ENCODE peak calls at places on chromosomes 11 and 22, in six cellular contexts. P is T1000; H is germinal center; S is GDM1; L is stimulated activated CD4-positive, alpha-beta T cell treated with anti-CD3 and anti-CD28 coated beads, Interleukin-2, amount 100 ng/mL, for 24 hours; B is WTC11. Q is an unnamed sample.

GRCh38 chr11:110430267-110431211 is 791 bp downstream of the FDX1 start:
- DNase-seq in P (no peak), B (no peak), S (no peak), L (no peak), H (peak; percentile 67), Q (peak; percentile 38)

GRCh38 chr22:49608228-49608627 is 219.4 kb downstream of the BRD1 start:
- DNase-seq in S (no peak), H (no peak), P (no peak), L (no peak), B (no peak), Q (no peak)

GRCh38 chr11:25734592-25735211 is 597.2 kb upstream of the ANO3 start:
- DNase-seq in L (no peak), H (no peak), S (no peak), P (no peak), B (no peak), Q (no peak)

GRCh38 chr22:44179989-44180705 is 578 bp upstream of the PARVG start:
- DNase-seq in H (no peak), P (no peak), B (no peak), L (no peak), S (no peak), Q (no peak)

GRCh38 chr11:102933627-102934026 is 21.9 kb downstream of the MMP13 start:
- DNase-seq in S (no peak), L (no peak), B (no peak), P (no peak), H (no peak), Q (no peak)

GRCh38 chr11:75200051-75200450 is 40.5 kb upstream of the TPBGL start:
- DNase-seq in P (no peak), B (no peak), H (no peak), S (no peak), L (no peak), Q (no peak)

GRCh38 chr11:14927146-14927545 is 35.1 kb upstream of the CYP2R1 start:
- DNase-seq in P (no peak), L (no peak), B (no peak), S (no peak), H (no peak), Q (no peak)

GRCh38 chr11:122439911-122440782 is 215.4 kb upstream of the UBASH3B start:
- DNase-seq in L (no peak), P (no peak), B (peak; percentile 75), H (no peak), S (no peak), Q (no peak)

GRCh38 chr22:24752091-24752623 is 22.4 kb downstream of the PIWIL3 start:
- DNase-seq in L (no peak), S (no peak), P (no peak), B (no peak), H (no peak), Q (no peak)

GRCh38 chr22:24181088-24181995 is at the start of gene SUSD2:
- DNase-seq in B (peak; percentile 44), L (no peak), P (no peak), S (no peak), H (no peak), Q (no peak)

GRCh38 chr11:23473782-23474181 is 613.5 kb upstream of the CCDC179 start:
- DNase-seq in P (no peak), B (no peak), H (no peak), L (no peak), S (no peak), Q (no peak)

GRCh38 chr11:8863838-8864237 is 47.2 kb upstream of the AKIP1 start:
- DNase-seq in L (no peak), B (no peak), H (no peak), S (no peak), P (peak; percentile 8), Q (no peak)

GRCh38 chr11:68870470-68870869 is 28.8 kb upstream of the CPT1A start:
- DNase-seq in B (no peak), P (no peak), L (no peak), S (no peak), H (no peak), Q (no peak)

GRCh38 chr11:122696662-122697061 is 41.1 kb downstream of the UBASH3B start:
- DNase-seq in H (peak; percentile 59), B (no peak), P (no peak), S (no peak), L (peak; percentile 64), Q (no peak)

GRCh38 chr11:120883404-120884135 is 140.3 kb upstream of the TBCEL start:
- DNase-seq in L (no peak), S (no peak), P (no peak), H (no peak), B (no peak), Q (no peak)

GRCh38 chr11:94305146-94305545 is 766 bp downstream of the IZUMO1R start:
- DNase-seq in B (no peak), P (no peak), H (no peak), S (no peak), L (no peak), Q (no peak)

GRCh38 chr11:67492069-67492727 is 9.4 kb downstream of the AIP start:
- DNase-seq in B (no peak), P (no peak), S (no peak), H (no peak), L (no peak), Q (no peak)

GRCh38 chr11:111819161-111820058 is 52.0 kb downstream of the ALG9 start:
- DNase-seq in H (no peak), P (no peak), S (no peak), L (no peak), B (no peak), Q (no peak)

Q was measured in lung.